ENCODE peak calls at places on chromosomes 3 and 15, in eight cellular contexts. One of them, this sample, is unnamed.
A peak's percentile ranks its signal among the peaks of the same experiment; 100 is the strongest.

GRCh38 chr3:83048556-83048955 is 1287.1 kb upstream of the GBE1 start:
- DNase-seq in nucleus accumbens: no peak
- DNase-seq in cardiac muscle cell: no peak
- DNase-seq in T-helper 2 cell: no peak
- DNase-seq in lower leg skin: no peak
- DNase-seq in activated T-cell treated with anti-CD3 and anti-CD28 coated beads, Interleukin-2, amount 50 U/mL, for 4 hours: no peak
- DNase-seq in frontal cortex: no peak
- DNase-seq in SHP77: no peak
- DNase-seq in this sample: no peak

GRCh38 chr15:68017221-68017620 is 36.9 kb upstream of the PIAS1 start:
- DNase-seq in activated T-cell treated with anti-CD3 and anti-CD28 coated beads, Interleukin-2, amount 50 U/mL, for 4 hours: no peak
- DNase-seq in cardiac muscle cell: no peak
- DNase-seq in lower leg skin: no peak
- DNase-seq in SHP77: no peak
- DNase-seq in T-helper 2 cell: no peak
- DNase-seq in frontal cortex: no peak
- DNase-seq in nucleus accumbens: no peak
- DNase-seq in this sample: no peak

GRCh38 chr3:145182196-145182911 is 978.6 kb downstream of the PLOD2 start:
- DNase-seq in nucleus accumbens: no peak
- DNase-seq in SHP77: no peak
- DNase-seq in frontal cortex: no peak
- DNase-seq in activated T-cell treated with anti-CD3 and anti-CD28 coated beads, Interleukin-2, amount 50 U/mL, for 4 hours: no peak
- DNase-seq in cardiac muscle cell: no peak
- DNase-seq in lower leg skin: no peak
- DNase-seq in T-helper 2 cell: no peak
- DNase-seq in this sample: no peak

GRCh38 chr15:100893964-100894295 is 14.3 kb downstream of the ALDH1A3 start:
- DNase-seq in cardiac muscle cell: no peak
- DNase-seq in nucleus accumbens: no peak
- DNase-seq in T-helper 2 cell: no peak
- DNase-seq in lower leg skin: no peak
- DNase-seq in SHP77: no peak
- DNase-seq in activated T-cell treated with anti-CD3 and anti-CD28 coated beads, Interleukin-2, amount 50 U/mL, for 4 hours: no peak
- DNase-seq in frontal cortex: no peak
- DNase-seq in this sample: no peak

GRCh38 chr15:41573396-41573795 is 14.4 kb downstream of the TYRO3 start:
- DNase-seq in cardiac muscle cell: no peak
- DNase-seq in SHP77: no peak
- DNase-seq in lower leg skin: no peak
- DNase-seq in nucleus accumbens: no peak
- DNase-seq in T-helper 2 cell: no peak
- DNase-seq in activated T-cell treated with anti-CD3 and anti-CD28 coated beads, Interleukin-2, amount 50 U/mL, for 4 hours: no peak
- DNase-seq in frontal cortex: no peak
- DNase-seq in this sample: no peak

GRCh38 chr3:184546252-184546651 is 15.3 kb upstream of the EPHB3 start:
- DNase-seq in SHP77: no peak
- DNase-seq in nucleus accumbens: no peak
- DNase-seq in cardiac muscle cell: no peak
- DNase-seq in frontal cortex: no peak
- DNase-seq in T-helper 2 cell: no peak
- DNase-seq in activated T-cell treated with anti-CD3 and anti-CD28 coated beads, Interleukin-2, amount 50 U/mL, for 4 hours: no peak
- DNase-seq in lower leg skin: no peak
- DNase-seq in this sample: no peak

GRCh38 chr15:70857547-70858265 is 3.7 kb upstream of the LARP6 start:
- DNase-seq in nucleus accumbens: no peak
- DNase-seq in SHP77: no peak
- DNase-seq in activated T-cell treated with anti-CD3 and anti-CD28 coated beads, Interleukin-2, amount 50 U/mL, for 4 hours: no peak
- DNase-seq in lower leg skin: no peak
- DNase-seq in cardiac muscle cell: no peak
- DNase-seq in frontal cortex: no peak
- DNase-seq in T-helper 2 cell: no peak
- DNase-seq in this sample: no peak

GRCh38 chr3:123993818-123994217 is 1.9 kb upstream of the ROPN1 start:
- DNase-seq in lower leg skin: no peak
- DNase-seq in T-helper 2 cell: no peak
- DNase-seq in cardiac muscle cell: no peak
- DNase-seq in frontal cortex: no peak
- DNase-seq in nucleus accumbens: no peak
- DNase-seq in activated T-cell treated with anti-CD3 and anti-CD28 coated beads, Interleukin-2, amount 50 U/mL, for 4 hours: no peak
- DNase-seq in SHP77: no peak
- DNase-seq in this sample: no peak

GRCh38 chr3:156551261-156551660 is 3.7 kb downstream of the SSR3 start:
- DNase-seq in T-helper 2 cell: no peak
- DNase-seq in SHP77: no peak
- DNase-seq in frontal cortex: no peak
- DNase-seq in cardiac muscle cell: no peak
- DNase-seq in activated T-cell treated with anti-CD3 and anti-CD28 coated beads, Interleukin-2, amount 50 U/mL, for 4 hours: no peak
- DNase-seq in nucleus accumbens: no peak
- DNase-seq in lower leg skin: no peak
- DNase-seq in this sample: no peak

GRCh38 chr15:40333922-40334492 is 6.7 kb downstream of the CCDC9B start:
- DNase-seq in frontal cortex: no peak
- DNase-seq in SHP77: peak; percentile 39
- DNase-seq in T-helper 2 cell: no peak
- DNase-seq in nucleus accumbens: peak; percentile 23
- DNase-seq in cardiac muscle cell: no peak
- DNase-seq in activated T-cell treated with anti-CD3 and anti-CD28 coated beads, Interleukin-2, amount 50 U/mL, for 4 hours: no peak
- DNase-seq in lower leg skin: peak; percentile 57
- DNase-seq in this sample: no peak

GRCh38 chr3:196499061-196499460 is 4.5 kb downstream of the RNF168 start:
- DNase-seq in cardiac muscle cell: no peak
- DNase-seq in frontal cortex: no peak
- DNase-seq in SHP77: no peak
- DNase-seq in lower leg skin: no peak
- DNase-seq in nucleus accumbens: no peak
- DNase-seq in T-helper 2 cell: no peak
- DNase-seq in activated T-cell treated with anti-CD3 and anti-CD28 coated beads, Interleukin-2, amount 50 U/mL, for 4 hours: no peak
- DNase-seq in this sample: no peak

GRCh38 chr15:39125904-39126303 is 455.0 kb upstream of the THBS1 start:
- DNase-seq in SHP77: peak; percentile 39
- DNase-seq in lower leg skin: no peak
- DNase-seq in cardiac muscle cell: peak; percentile 70
- DNase-seq in nucleus accumbens: no peak
- DNase-seq in activated T-cell treated with anti-CD3 and anti-CD28 coated beads, Interleukin-2, amount 50 U/mL, for 4 hours: no peak
- DNase-seq in T-helper 2 cell: no peak
- DNase-seq in frontal cortex: no peak
- DNase-seq in this sample: peak; percentile 15

GRCh38 chr3:63051920-63052319 is 176.7 kb upstream of the CADPS start:
- DNase-seq in lower leg skin: no peak
- DNase-seq in T-helper 2 cell: no peak
- DNase-seq in SHP77: no peak
- DNase-seq in frontal cortex: no peak
- DNase-seq in cardiac muscle cell: no peak
- DNase-seq in nucleus accumbens: peak; percentile 14
- DNase-seq in activated T-cell treated with anti-CD3 and anti-CD28 coated beads, Interleukin-2, amount 50 U/mL, for 4 hours: no peak
- DNase-seq in this sample: peak; percentile 14

GRCh38 chr3:132405188-132405587 is 12.1 kb upstream of the DNAJC13 start:
- DNase-seq in lower leg skin: no peak
- DNase-seq in SHP77: peak; percentile 3
- DNase-seq in T-helper 2 cell: no peak
- DNase-seq in frontal cortex: no peak
- DNase-seq in cardiac muscle cell: no peak
- DNase-seq in activated T-cell treated with anti-CD3 and anti-CD28 coated beads, Interleukin-2, amount 50 U/mL, for 4 hours: no peak
- DNase-seq in nucleus accumbens: no peak
- DNase-seq in this sample: no peak

GRCh38 chr3:137343283-137343682 is 385.5 kb downstream of the IL20RB start:
- DNase-seq in nucleus accumbens: no peak
- DNase-seq in frontal cortex: no peak
- DNase-seq in lower leg skin: no peak
- DNase-seq in SHP77: no peak
- DNase-seq in cardiac muscle cell: no peak
- DNase-seq in activated T-cell treated with anti-CD3 and anti-CD28 coated beads, Interleukin-2, amount 50 U/mL, for 4 hours: no peak
- DNase-seq in T-helper 2 cell: no peak
- DNase-seq in this sample: no peak

GRCh38 chr15:91849749-91850161 is 3.8 kb upstream of the SLCO3A1 start:
- DNase-seq in T-helper 2 cell: no peak
- DNase-seq in lower leg skin: no peak
- DNase-seq in frontal cortex: no peak
- DNase-seq in activated T-cell treated with anti-CD3 and anti-CD28 coated beads, Interleukin-2, amount 50 U/mL, for 4 hours: no peak
- DNase-seq in nucleus accumbens: no peak
- DNase-seq in SHP77: no peak
- DNase-seq in cardiac muscle cell: peak; percentile 24
- DNase-seq in this sample: no peak

GRCh38 chr3:49930922-49931321 is 1.3 kb upstream of the MON1A start:
- DNase-seq in nucleus accumbens: no peak
- DNase-seq in activated T-cell treated with anti-CD3 and anti-CD28 coated beads, Interleukin-2, amount 50 U/mL, for 4 hours: no peak
- DNase-seq in SHP77: peak; percentile 33
- DNase-seq in cardiac muscle cell: peak; percentile 81
- DNase-seq in T-helper 2 cell: no peak
- DNase-seq in frontal cortex: no peak
- DNase-seq in lower leg skin: no peak
- DNase-seq in this sample: peak; percentile 47

GRCh38 chr3:190378240-190378891 is 9.6 kb upstream of the CLDN16 start:
- DNase-seq in SHP77: no peak
- DNase-seq in cardiac muscle cell: no peak
- DNase-seq in lower leg skin: peak; percentile 58
- DNase-seq in T-helper 2 cell: no peak
- DNase-seq in activated T-cell treated with anti-CD3 and anti-CD28 coated beads, Interleukin-2, amount 50 U/mL, for 4 hours: no peak
- DNase-seq in nucleus accumbens: no peak
- DNase-seq in frontal cortex: no peak
- DNase-seq in this sample: no peak

GRCh38 chr3:66795365-66795764 is 202.7 kb upstream of the KBTBD8 start:
- DNase-seq in frontal cortex: no peak
- DNase-seq in cardiac muscle cell: no peak
- DNase-seq in SHP77: no peak
- DNase-seq in activated T-cell treated with anti-CD3 and anti-CD28 coated beads, Interleukin-2, amount 50 U/mL, for 4 hours: no peak
- DNase-seq in nucleus accumbens: no peak
- DNase-seq in T-helper 2 cell: no peak
- DNase-seq in lower leg skin: no peak
- DNase-seq in this sample: no peak

GRCh38 chr3:102233881-102234280 is 200.9 kb upstream of the ZPLD1 start:
- DNase-seq in cardiac muscle cell: no peak
- DNase-seq in nucleus accumbens: no peak
- DNase-seq in activated T-cell treated with anti-CD3 and anti-CD28 coated beads, Interleukin-2, amount 50 U/mL, for 4 hours: no peak
- DNase-seq in frontal cortex: no peak
- DNase-seq in SHP77: no peak
- DNase-seq in T-helper 2 cell: no peak
- DNase-seq in lower leg skin: no peak
- DNase-seq in this sample: peak; percentile 23

GRCh38 chr3:107441617-107442016 is 64.4 kb downstream of the CCDC54 start:
- DNase-seq in cardiac muscle cell: no peak
- DNase-seq in nucleus accumbens: no peak
- DNase-seq in lower leg skin: no peak
- DNase-seq in SHP77: no peak
- DNase-seq in T-helper 2 cell: no peak
- DNase-seq in activated T-cell treated with anti-CD3 and anti-CD28 coated beads, Interleukin-2, amount 50 U/mL, for 4 hours: no peak
- DNase-seq in frontal cortex: no peak
- DNase-seq in this sample: no peak

GRCh38 chr3:188518416-188518815 is 364.5 kb downstream of the LPP start:
- DNase-seq in lower leg skin: no peak
- DNase-seq in nucleus accumbens: no peak
- DNase-seq in activated T-cell treated with anti-CD3 and anti-CD28 coated beads, Interleukin-2, amount 50 U/mL, for 4 hours: no peak
- DNase-seq in frontal cortex: no peak
- DNase-seq in T-helper 2 cell: no peak
- DNase-seq in cardiac muscle cell: no peak
- DNase-seq in SHP77: no peak
- DNase-seq in this sample: no peak

GRCh38 chr3:38264307-38264706 is 1.3 kb upstream of the SLC22A13 start:
- DNase-seq in T-helper 2 cell: no peak
- DNase-seq in nucleus accumbens: no peak
- DNase-seq in frontal cortex: no peak
- DNase-seq in activated T-cell treated with anti-CD3 and anti-CD28 coated beads, Interleukin-2, amount 50 U/mL, for 4 hours: no peak
- DNase-seq in SHP77: no peak
- DNase-seq in cardiac muscle cell: peak; percentile 38
- DNase-seq in lower leg skin: no peak
- DNase-seq in this sample: no peak

GRCh38 chr3:137583256-137583655 is 180.9 kb upstream of the SOX14 start:
- DNase-seq in cardiac muscle cell: no peak
- DNase-seq in lower leg skin: no peak
- DNase-seq in T-helper 2 cell: no peak
- DNase-seq in activated T-cell treated with anti-CD3 and anti-CD28 coated beads, Interleukin-2, amount 50 U/mL, for 4 hours: no peak
- DNase-seq in SHP77: no peak
- DNase-seq in nucleus accumbens: no peak
- DNase-seq in frontal cortex: no peak
- DNase-seq in this sample: no peak

GRCh38 chr3:102374863-102375637 is 59.8 kb upstream of the ZPLD1 start:
- DNase-seq in SHP77: no peak
- DNase-seq in activated T-cell treated with anti-CD3 and anti-CD28 coated beads, Interleukin-2, amount 50 U/mL, for 4 hours: no peak
- DNase-seq in frontal cortex: no peak
- DNase-seq in cardiac muscle cell: no peak
- DNase-seq in T-helper 2 cell: no peak
- DNase-seq in lower leg skin: no peak
- DNase-seq in nucleus accumbens: no peak
- DNase-seq in this sample: no peak

GRCh38 chr3:31502803-31503221 is 29.9 kb upstream of the STT3B start:
- DNase-seq in lower leg skin: no peak
- DNase-seq in cardiac muscle cell: no peak
- DNase-seq in nucleus accumbens: no peak
- DNase-seq in activated T-cell treated with anti-CD3 and anti-CD28 coated beads, Interleukin-2, amount 50 U/mL, for 4 hours: no peak
- DNase-seq in T-helper 2 cell: no peak
- DNase-seq in SHP77: no peak
- DNase-seq in frontal cortex: no peak
- DNase-seq in this sample: no peak

GRCh38 chr3:189292667-189293478 is 121.1 kb downstream of the TPRG1 start:
- DNase-seq in SHP77: no peak
- DNase-seq in activated T-cell treated with anti-CD3 and anti-CD28 coated beads, Interleukin-2, amount 50 U/mL, for 4 hours: no peak
- DNase-seq in T-helper 2 cell: no peak
- DNase-seq in frontal cortex: no peak
- DNase-seq in lower leg skin: no peak
- DNase-seq in nucleus accumbens: no peak
- DNase-seq in cardiac muscle cell: no peak
- DNase-seq in this sample: no peak

GRCh38 chr3:149480326-149481017 is 6.0 kb downstream of the TM4SF4 start:
- DNase-seq in lower leg skin: peak; percentile 48
- DNase-seq in SHP77: peak; percentile 93
- DNase-seq in nucleus accumbens: peak; percentile 53
- DNase-seq in cardiac muscle cell: peak; percentile 75
- DNase-seq in activated T-cell treated with anti-CD3 and anti-CD28 coated beads, Interleukin-2, amount 50 U/mL, for 4 hours: no peak
- DNase-seq in frontal cortex: no peak
- DNase-seq in T-helper 2 cell: no peak
- DNase-seq in this sample: peak; percentile 75

GRCh38 chr3:5787863-5788488 is 600.5 kb downstream of the EDEM1 start:
- DNase-seq in frontal cortex: peak; percentile 14
- DNase-seq in SHP77: peak; percentile 79
- DNase-seq in lower leg skin: peak; percentile 55
- DNase-seq in T-helper 2 cell: no peak
- DNase-seq in nucleus accumbens: peak; percentile 62
- DNase-seq in activated T-cell treated with anti-CD3 and anti-CD28 coated beads, Interleukin-2, amount 50 U/mL, for 4 hours: no peak
- DNase-seq in cardiac muscle cell: peak; percentile 53
- DNase-seq in this sample: peak; percentile 29

GRCh38 chr3:71376499-71376898 is 207.0 kb downstream of the FOXP1 start:
- DNase-seq in cardiac muscle cell: no peak
- DNase-seq in frontal cortex: no peak
- DNase-seq in nucleus accumbens: no peak
- DNase-seq in SHP77: no peak
- DNase-seq in T-helper 2 cell: no peak
- DNase-seq in lower leg skin: no peak
- DNase-seq in activated T-cell treated with anti-CD3 and anti-CD28 coated beads, Interleukin-2, amount 50 U/mL, for 4 hours: no peak
- DNase-seq in this sample: no peak

GRCh38 chr15:68401496-68402431 is 30.2 kb downstream of the ITGA11 start:
- DNase-seq in lower leg skin: no peak
- DNase-seq in frontal cortex: no peak
- DNase-seq in T-helper 2 cell: no peak
- DNase-seq in nucleus accumbens: no peak
- DNase-seq in SHP77: no peak
- DNase-seq in activated T-cell treated with anti-CD3 and anti-CD28 coated beads, Interleukin-2, amount 50 U/mL, for 4 hours: no peak
- DNase-seq in cardiac muscle cell: no peak
- DNase-seq in this sample: no peak

GRCh38 chr3:115428825-115429224 is 194.5 kb upstream of the GAP43 start:
- DNase-seq in SHP77: no peak
- DNase-seq in cardiac muscle cell: peak; percentile 80
- DNase-seq in activated T-cell treated with anti-CD3 and anti-CD28 coated beads, Interleukin-2, amount 50 U/mL, for 4 hours: no peak
- DNase-seq in frontal cortex: no peak
- DNase-seq in nucleus accumbens: no peak
- DNase-seq in T-helper 2 cell: no peak
- DNase-seq in lower leg skin: no peak
- DNase-seq in this sample: no peak

GRCh38 chr3:72152551-72153476 is 367.9 kb upstream of the PROK2 start:
- DNase-seq in lower leg skin: no peak
- DNase-seq in nucleus accumbens: peak; percentile 56
- DNase-seq in cardiac muscle cell: no peak
- DNase-seq in SHP77: peak; percentile 84
- DNase-seq in T-helper 2 cell: no peak
- DNase-seq in frontal cortex: no peak
- DNase-seq in activated T-cell treated with anti-CD3 and anti-CD28 coated beads, Interleukin-2, amount 50 U/mL, for 4 hours: no peak
- DNase-seq in this sample: no peak

GRCh38 chr15:79779739-79780138 is 117.1 kb downstream of the MTHFS start:
- DNase-seq in cardiac muscle cell: no peak
- DNase-seq in SHP77: no peak
- DNase-seq in activated T-cell treated with anti-CD3 and anti-CD28 coated beads, Interleukin-2, amount 50 U/mL, for 4 hours: no peak
- DNase-seq in frontal cortex: no peak
- DNase-seq in lower leg skin: no peak
- DNase-seq in nucleus accumbens: no peak
- DNase-seq in T-helper 2 cell: no peak
- DNase-seq in this sample: no peak

This sample was measured in nephron progenitor cell.